ENCODE peak calls at places on chromosomes 2 and 18, in seven cellular contexts. Y is left lung, O is dorsolateral prefrontal cortex, Q is neural progenitor cell, Z is mammary epithelial cell, P is adrenal gland, B is brain microvascular endothelial cell. T is an unnamed sample.

GRCh38 chr2:11407413-11407812 is 58.5 kb downstream of the E2F6 start:
- DNase-seq in Y (no peak), Z (no peak), Q (no peak), O (no peak), P (no peak), B (no peak), T (no peak)

GRCh38 chr18:79988079-79988924 is at the start of gene TXNL4A:
- DNase-seq in B (peak; percentile 75), Z (peak; percentile 81), P (peak; percentile 84), Q (peak; percentile 86), Y (peak; percentile 96), O (peak; percentile 87), T (peak; percentile 62)

GRCh38 chr2:11365096-11365856 is 20.8 kb upstream of the ROCK2 start:
- DNase-seq in Y (no peak), O (no peak), Z (no peak), B (no peak), Q (peak; percentile 83), P (no peak), T (no peak)

GRCh38 chr2:30629866-30630265 is 177.4 kb downstream of the CAPN13 start:
- DNase-seq in Z (no peak), Y (no peak), O (no peak), B (peak; percentile 84), P (no peak), Q (no peak), T (no peak)

GRCh38 chr2:140187086-140187485 is 1406.9 kb upstream of the NXPH2 start:
- DNase-seq in Z (no peak), B (no peak), O (no peak), Y (no peak), Q (no peak), P (no peak), T (no peak)

GRCh38 chr2:177429688-177430325 is 37.2 kb downstream of the AGPS start:
- DNase-seq in Y (no peak), Z (peak; percentile 80), B (peak; percentile 93), Q (no peak), O (no peak), P (no peak), T (no peak)

GRCh38 chr2:100702444-100703134 is 117.3 kb upstream of the NPAS2 start:
- DNase-seq in Y (no peak), B (no peak), Q (no peak), Z (no peak), O (no peak), P (no peak), T (no peak)

GRCh38 chr2:223366566-223366965 is 235.6 kb downstream of the SCG2 start:
- DNase-seq in P (no peak), B (no peak), O (no peak), Z (no peak), Y (no peak), Q (no peak), T (no peak)

GRCh38 chr2:231241755-231242507 is 43.5 kb downstream of the ARMC9 start:
- DNase-seq in Q (no peak), B (no peak), Y (no peak), Z (no peak), O (no peak), P (peak; percentile 84), T (no peak)

DNA sequence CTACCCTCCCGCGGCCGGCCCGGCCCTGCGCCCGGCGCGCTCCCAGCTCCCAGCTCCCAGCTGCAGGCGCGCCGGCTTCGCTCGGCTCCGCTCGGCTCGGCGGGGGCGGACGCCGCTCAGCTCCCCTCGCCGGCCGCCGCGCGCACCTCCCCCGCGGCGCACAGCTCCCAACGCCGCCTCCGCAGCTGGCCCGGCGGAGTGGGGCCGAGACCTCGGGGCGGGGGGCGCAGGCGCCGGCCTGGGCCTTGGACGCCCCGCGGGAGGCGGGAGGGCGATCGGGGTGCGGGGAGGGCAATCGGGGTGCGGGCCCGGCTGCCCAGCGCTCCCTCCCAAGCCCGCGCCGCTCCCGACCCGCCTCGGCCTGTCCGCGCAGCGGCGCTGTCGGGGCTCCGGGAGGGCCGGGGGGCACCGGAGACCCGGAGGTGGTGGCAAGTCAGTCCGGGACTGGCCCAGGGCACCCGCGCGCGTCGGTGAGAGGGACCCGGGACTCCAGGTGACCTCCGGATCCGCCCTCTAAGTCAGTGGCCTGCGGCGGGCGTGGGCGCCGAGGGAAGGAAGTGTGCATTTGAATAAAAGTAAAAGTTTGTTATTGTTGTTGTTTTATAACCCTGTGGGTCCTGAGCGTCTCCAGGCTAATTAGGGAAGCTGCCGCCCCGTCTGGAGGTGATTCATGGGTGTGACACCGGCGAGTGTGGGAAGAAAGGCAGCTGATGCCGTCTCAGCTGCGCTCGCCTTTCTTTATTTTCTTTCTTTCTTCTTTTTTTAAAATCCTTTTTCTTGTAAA is at the start of gene CRACDL:
- DNase-seq in Q (peak; percentile 83), B (no peak), O (no peak), P (no peak), Z (peak; percentile 53), Y (peak; percentile 82), T (peak; percentile 31)
- TF ChIP-seq CTCF in Q (peak; percentile 35), B (no peak), O (no peak), P (no peak), Z (peak; percentile 42), Y (no peak), T (peak; percentile 34)

DNA sequence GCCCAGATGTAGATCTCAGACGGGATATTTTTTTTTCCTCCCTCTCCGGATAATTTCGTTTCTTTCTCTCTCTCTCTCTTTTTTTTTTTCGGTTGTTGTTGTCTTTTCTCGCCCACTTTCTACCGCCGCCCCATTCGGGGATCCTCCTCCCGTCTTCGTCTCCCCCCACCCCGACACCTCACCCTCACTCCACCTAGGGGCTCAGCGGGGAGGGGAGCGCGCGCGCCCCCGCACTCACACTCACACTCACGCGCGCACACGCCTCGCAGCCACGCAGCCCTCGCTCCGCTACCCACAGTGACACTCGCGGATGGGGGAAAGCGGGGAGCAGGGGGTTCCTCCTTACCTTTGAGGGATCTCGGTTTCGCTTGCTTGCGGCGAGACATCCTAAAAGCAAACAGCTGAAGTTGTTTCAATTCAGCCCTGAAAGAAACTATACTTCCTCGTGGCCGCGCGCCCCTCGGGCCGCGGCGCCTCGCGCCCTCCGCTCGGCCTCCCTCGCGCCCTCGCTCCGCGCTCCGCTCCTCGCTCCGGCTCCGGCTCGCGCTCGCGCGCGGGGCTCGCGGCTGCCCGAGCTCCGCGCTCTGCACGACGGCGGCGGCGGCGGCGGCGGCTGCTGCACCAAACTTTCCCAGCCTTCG is 1.3 kb downstream of the ZNF521 start:
- DNase-seq in B (peak; percentile 9), Y (peak; percentile 77), P (peak; percentile 59), Q (peak; percentile 74), O (peak; percentile 41), Z (peak; percentile 2), T (no peak)
- H3K27ac ChIP-seq in B (peak overlapping the region; percentile 46), Y (peak overlapping the region; percentile 87), P (peak overlapping the region; percentile 95), Q (peak overlapping the region; percentile 99), O (peak overlapping the region; percentile 53), Z (no peak overlapping the region), T (no peak overlapping the region)

DNA sequence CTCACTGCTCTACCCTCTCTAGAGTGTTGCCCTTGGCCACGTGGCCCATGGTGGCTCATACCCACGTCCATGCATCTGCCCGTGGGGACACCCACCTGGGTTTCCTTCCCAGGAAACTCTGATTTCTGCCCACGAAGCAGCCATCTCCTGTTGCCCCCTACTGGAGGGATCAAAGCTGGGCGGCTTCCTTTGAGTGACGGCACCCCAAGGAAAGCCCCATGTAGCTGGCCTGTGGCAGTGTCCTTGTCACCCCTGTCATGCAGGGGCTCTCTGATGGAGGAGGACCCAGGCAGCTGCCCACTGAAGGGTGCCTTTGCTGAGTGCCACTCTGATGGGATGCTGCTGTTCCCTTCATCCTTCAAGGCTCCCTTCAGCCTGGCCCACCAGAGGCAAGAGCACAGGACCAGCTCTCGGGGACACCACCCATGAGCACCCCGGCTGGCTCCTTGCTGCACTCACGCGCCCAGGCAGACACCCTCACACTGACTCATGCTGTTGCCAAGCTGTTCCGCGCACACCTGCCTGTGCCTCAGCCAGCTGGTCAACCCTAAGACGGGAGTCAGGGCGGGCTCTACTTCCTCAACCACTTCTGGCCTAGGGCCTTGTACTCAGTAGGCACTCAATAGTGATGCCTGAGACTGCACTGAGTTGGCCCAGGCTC is 101.1 kb downstream of the CTIF start:
- DNase-seq in B (no peak), P (no peak), Z (peak; percentile 43), O (no peak), Q (peak; percentile 37), Y (no peak), T (peak; percentile 9)
- TF ChIP-seq CTCF in B (peak; percentile 60), P (peak; percentile 30), Z (peak; percentile 32), O (peak; percentile 20), Q (peak; percentile 55), Y (peak; percentile 12), T (no peak)

DNA sequence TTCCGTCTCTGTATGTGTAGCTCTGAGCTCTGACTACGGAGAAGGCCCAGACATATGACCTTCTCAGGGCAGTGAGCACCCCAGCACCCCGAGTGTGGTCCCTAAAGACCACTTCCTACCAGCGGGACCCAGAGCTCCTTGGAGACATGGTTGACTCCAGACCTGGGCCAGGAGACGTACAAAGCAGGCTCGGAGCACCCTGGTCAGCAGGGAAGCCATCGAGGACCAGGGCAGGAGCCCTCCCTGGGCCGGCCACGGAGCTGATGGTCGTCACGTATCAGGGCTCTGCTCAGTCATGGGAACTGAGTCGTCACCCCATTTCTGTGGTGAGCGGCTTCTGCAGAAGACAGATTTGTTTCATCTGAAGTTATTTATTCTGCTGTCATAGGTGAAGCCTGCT is 12.8 kb upstream of the NEU4 start:
- DNase-seq in P (no peak), Q (no peak), O (no peak), Y (no peak), B (no peak), Z (no peak), T (no peak)
- H3K27ac ChIP-seq in P (no peak overlapping the region), Q (no peak overlapping the region), O (no peak overlapping the region), Y (no peak overlapping the region), B (no peak overlapping the region), Z (no peak overlapping the region), T (no peak overlapping the region)

T was measured in RWPE1.